ENCODE peak calls at places on chromosomes 2 and 18, in seven cellular contexts. S, L, X, H, O, A and U are unnamed samples.

GRCh38 chr2:113236367-113237159 is 42.2 kb downstream of the PAX8 start:
- DNase-seq in S (no peak), X (no peak), O (no peak), L (no peak), H (no peak), A (no peak), U (no peak)

GRCh38 chr2:1593371-1594205 is 150.7 kb downstream of the PXDN start:
- DNase-seq in O (no peak), X (no peak), S (no peak), A (no peak), H (no peak), L (peak), U (no peak)

GRCh38 chr2:236904389-236905263 is 181.1 kb upstream of the COPS8 start:
- DNase-seq in S (no peak), H (no peak), A (no peak), O (no peak), L (no peak), X (no peak), U (no peak)

GRCh38 chr2:152445791-152446201 is 110.8 kb downstream of the FMNL2 start:
- DNase-seq in S (no peak), L (peak), X (no peak), H (no peak), A (no peak), O (no peak), U (no peak)

GRCh38 chr2:190759749-190760213 is 110.9 kb downstream of the NAB1 start:
- DNase-seq in A (no peak), O (no peak), S (no peak), L (peak), X (no peak), H (no peak), U (peak)

GRCh38 chr2:69177063-69177771 is 164.2 kb downstream of the ANTXR1 start:
- DNase-seq in X (no peak), L (peak), A (no peak), H (no peak), S (no peak), O (peak), U (no peak)

GRCh38 chr18:60676807-60677206 is 304.2 kb upstream of the MC4R start:
- DNase-seq in L (no peak), O (no peak), A (no peak), S (no peak), H (no peak), X (no peak), U (no peak)

GRCh38 chr2:98479959-98480524 is 35.4 kb downstream of the INPP4A start:
- DNase-seq in O (peak), S (peak), L (peak), H (peak), A (peak), X (peak), U (no peak)

GRCh38 chr2:106885326-106885725 is 641 bp downstream of the ST6GAL2 start:
- DNase-seq in X (no peak), S (no peak), O (no peak), L (no peak), A (no peak), H (no peak), U (no peak)

GRCh38 chr2:126534508-126534907 is 121.5 kb upstream of the GYPC start:
- DNase-seq in O (no peak), A (no peak), L (no peak), H (no peak), X (no peak), S (no peak), U (no peak)

GRCh38 chr2:142291964-142292363 is 161.1 kb upstream of the LRP1B start:
- DNase-seq in S (no peak), O (no peak), X (no peak), A (no peak), L (no peak), H (no peak), U (no peak)

GRCh38 chr2:8144785-8145184 is 537.1 kb upstream of the ID2 start:
- DNase-seq in S (no peak), L (peak), O (no peak), A (no peak), X (no peak), H (no peak), U (no peak)

GRCh38 chr2:24824966-24825882 is 32.0 kb downstream of the CENPO start:
- DNase-seq in S (no peak), H (no peak), O (no peak), A (no peak), L (no peak), X (peak), U (no peak)

GRCh38 chr2:106138904-106139574 is 55.1 kb downstream of the UXS1 start:
- DNase-seq in O (no peak), L (no peak), S (no peak), H (no peak), X (no peak), A (no peak), U (no peak)

GRCh38 chr18:23689031-23689615 is at the start of gene LAMA3:
- DNase-seq in A (peak), L (no peak), S (peak), O (peak), X (peak), H (no peak), U (peak)

GRCh38 chr18:55007582-55007981 is 48.3 kb upstream of the CCDC68 start:
- DNase-seq in A (no peak), X (no peak), L (no peak), O (no peak), S (no peak), H (no peak), U (no peak)

GRCh38 chr2:36456227-36456788 is 100.7 kb downstream of the CRIM1 start:
- DNase-seq in O (peak), H (no peak), L (no peak), S (no peak), X (no peak), A (no peak), U (no peak)

GRCh38 chr2:218659988-218660358 is 490 bp downstream of the BCS1L start:
- DNase-seq in H (no peak), X (no peak), L (no peak), O (no peak), A (no peak), S (no peak), U (no peak)

GRCh38 chr2:44120428-44120827 is 48.2 kb upstream of the PPM1B start:
- DNase-seq in O (no peak), H (no peak), S (no peak), X (no peak), A (no peak), L (peak), U (peak)

GRCh38 chr18:43049021-43049420 is 66.5 kb downstream of the RIT2 start:
- DNase-seq in X (no peak), H (no peak), S (no peak), A (no peak), L (no peak), O (no peak), U (no peak)

GRCh38 chr2:26396734-26397298 is 4.9 kb upstream of the DRC1 start:
- DNase-seq in X (no peak), L (no peak), H (no peak), A (no peak), S (no peak), O (no peak), U (no peak)

GRCh38 chr18:74654637-74655036 is 57.0 kb downstream of the ZNF407 start:
- DNase-seq in A (no peak), O (no peak), X (no peak), S (no peak), H (no peak), L (no peak), U (peak)